ENCODE peak calls at places on chromosomes 2 and 18, in seven cellular contexts. G, O, H, B, I, C and L are unnamed samples.

GRCh38 chr2:105739944-105740734 is 4.6 kb upstream of the NCK2 start:
- DNase-seq in I (no peak), O (no peak), G (no peak), B (no peak), H (no peak), C (no peak), L (no peak)

GRCh38 chr2:12304494-12305228 is 412.1 kb upstream of the TRIB2 start:
- DNase-seq in C (no peak), B (no peak), O (no peak), H (no peak), G (no peak), I (no peak), L (no peak)

GRCh38 chr2:101998556-101999121 is 6.9 kb downstream of the IL1R2 start:
- DNase-seq in I (no peak), C (peak; percentile 57), G (no peak), B (no peak), O (no peak), H (no peak), L (no peak)

GRCh38 chr2:157897106-157897971 is 21.2 kb upstream of the ACVR1 start:
- DNase-seq in C (no peak), H (no peak), G (no peak), I (peak; percentile 31), O (no peak), B (no peak), L (no peak)

GRCh38 chr18:74454279-74454741 is 2.8 kb downstream of the DIPK1C start:
- DNase-seq in G (no peak), O (no peak), B (no peak), I (no peak), C (no peak), H (no peak), L (no peak)

GRCh38 chr2:15782009-15782751 is 158.2 kb upstream of the MYCN start:
- DNase-seq in H (no peak), O (no peak), B (no peak), G (no peak), C (no peak), I (no peak), L (no peak)

GRCh38 chr2:26457695-26458364 is 20.1 kb downstream of the OTOF start:
- DNase-seq in H (no peak), I (no peak), O (no peak), C (no peak), G (no peak), B (no peak), L (peak; percentile 8)

GRCh38 chr2:53403836-53404413 is 363.7 kb upstream of the CHAC2 start:
- DNase-seq in O (no peak), C (no peak), H (no peak), I (no peak), G (no peak), B (no peak), L (no peak)

GRCh38 chr18:35938562-35938961 is 33.9 kb upstream of the RMP24 start:
- DNase-seq in C (no peak), G (no peak), I (no peak), H (no peak), B (no peak), O (no peak), L (no peak)

GRCh38 chr2:58449286-58450010 is 208.3 kb upstream of the FANCL start:
- DNase-seq in O (no peak), C (no peak), I (peak; percentile 28), B (no peak), G (peak; percentile 15), H (no peak), L (no peak)

GRCh38 chr2:233063269-233063975 is 3.3 kb downstream of the INPP5D start:
- DNase-seq in I (peak; percentile 61), B (no peak), O (peak; percentile 55), C (no peak), G (peak; percentile 87), H (no peak), L (peak; percentile 55)

GRCh38 chr18:49459404-49460171 is 857 bp downstream of the DYM start:
- DNase-seq in C (no peak), H (no peak), I (no peak), G (no peak), O (no peak), B (no peak), L (no peak)

GRCh38 chr2:49108436-49108835 is 45.9 kb downstream of the FSHR start:
- DNase-seq in I (no peak), O (no peak), B (no peak), H (no peak), C (no peak), G (no peak), L (no peak)

GRCh38 chr2:171225302-171225980 is 64.7 kb upstream of the TLK1 start:
- DNase-seq in C (no peak), I (no peak), G (no peak), O (no peak), H (no peak), B (no peak), L (no peak)

GRCh38 chr2:16154501-16155280 is 214.3 kb downstream of the MYCN start:
- DNase-seq in I (no peak), C (no peak), O (no peak), B (no peak), H (no peak), G (no peak), L (no peak)

GRCh38 chr2:7161501-7161900 is 244.3 kb downstream of the RNF144A start:
- DNase-seq in O (no peak), C (no peak), I (no peak), G (no peak), H (no peak), B (no peak), L (no peak)

GRCh38 chr2:174247474-174248186 is 702 bp downstream of the OLA1 start:
- DNase-seq in O (no peak), G (no peak), B (no peak), H (no peak), I (no peak), C (peak; percentile 44), L (peak; percentile 28)

DNA sequence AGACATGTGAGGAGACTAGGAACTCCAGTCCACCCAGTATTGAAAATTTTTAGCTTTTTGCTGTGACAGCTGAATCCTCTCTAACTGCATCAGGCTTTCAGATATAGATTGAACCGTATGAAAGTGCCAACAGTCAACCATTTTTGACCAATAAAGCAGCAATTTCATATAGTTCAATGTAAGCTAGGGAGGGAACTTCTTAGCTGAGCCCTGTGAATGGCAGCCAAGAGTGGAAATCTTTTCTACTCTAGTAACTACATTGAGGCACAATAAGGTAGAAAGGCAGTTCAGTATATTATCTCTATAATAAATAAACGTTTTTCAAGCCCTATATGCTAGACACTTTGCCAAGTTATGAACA is 96.3 kb upstream of the TANK start:
- DNase-seq in G (no peak), O (no peak), B (no peak), I (no peak), H (no peak), C (no peak), L (no peak)
- TF ChIP-seq CTCF in G (no peak), O (no peak), B (no peak), I (no peak), H (no peak), C (peak; percentile 1), L (no peak)

GRCh38 chr18:44771957-44772917 is 91.5 kb downstream of the SETBP1 start:
- DNase-seq in G (no peak), C (peak; percentile 81), I (no peak), H (peak; percentile 80), B (no peak), O (no peak), L (peak; percentile 34)

GRCh38 chr18:44771572-44771956 is 90.9 kb downstream of the SETBP1 start:
- DNase-seq in B (no peak), H (no peak), O (no peak), G (no peak), C (no peak), I (no peak), L (no peak)

GRCh38 chr18:44770641-44771040 is 90.0 kb downstream of the SETBP1 start:
- DNase-seq in O (no peak), G (no peak), C (no peak), H (no peak), B (no peak), I (no peak), L (no peak)

GRCh38 chr18:44774191-44774590 is 93.5 kb downstream of the SETBP1 start:
- DNase-seq in G (no peak), H (no peak), O (no peak), C (no peak), I (no peak), B (no peak), L (no peak)

DNA sequence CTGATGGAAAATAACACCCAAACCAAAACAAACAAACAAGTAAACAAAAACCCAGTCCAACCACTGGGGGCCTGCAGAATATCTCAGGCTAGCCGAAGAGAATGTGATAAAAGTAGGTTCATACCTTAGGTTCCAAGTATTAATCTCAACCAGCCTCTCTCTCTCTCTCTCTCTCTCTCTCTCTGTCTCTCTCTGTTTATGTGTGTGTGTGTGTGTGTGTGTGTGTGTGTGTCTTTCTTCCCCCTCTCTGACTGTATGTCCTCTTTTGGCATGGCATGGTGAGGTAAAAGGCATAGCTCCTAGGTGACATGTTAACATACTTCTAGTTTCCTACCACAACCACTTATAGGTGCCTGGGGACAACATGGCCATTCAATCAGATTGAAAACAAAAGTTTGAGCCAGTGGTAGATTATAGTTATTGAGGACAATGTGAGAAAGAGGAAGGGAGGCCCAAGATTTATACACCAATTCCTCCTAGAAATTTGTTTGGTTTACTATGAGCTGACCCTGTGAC is 93.0 kb downstream of the SETBP1 start:
- DNase-seq in O (no peak), G (no peak), B (no peak), H (no peak), C (no peak), I (no peak), L (no peak)
- TF ChIP-seq CTCF in O (no peak), G (no peak), B (no peak), H (no peak), C (no peak), I (no peak), L (no peak)

GRCh38 chr2:75133621-75134020 is 65.7 kb downstream of the TACR1 start:
- DNase-seq in I (no peak), B (no peak), C (no peak), G (no peak), H (no peak), O (no peak), L (no peak)

GRCh38 chr2:75134802-75135201 is 64.5 kb downstream of the TACR1 start:
- DNase-seq in B (no peak), O (no peak), G (no peak), C (no peak), I (no peak), H (no peak), L (no peak)

GRCh38 chr2:75136001-75136400 is 63.3 kb downstream of the TACR1 start:
- DNase-seq in H (no peak), B (no peak), G (no peak), C (no peak), O (no peak), I (no peak), L (peak; percentile 21)

DNA sequence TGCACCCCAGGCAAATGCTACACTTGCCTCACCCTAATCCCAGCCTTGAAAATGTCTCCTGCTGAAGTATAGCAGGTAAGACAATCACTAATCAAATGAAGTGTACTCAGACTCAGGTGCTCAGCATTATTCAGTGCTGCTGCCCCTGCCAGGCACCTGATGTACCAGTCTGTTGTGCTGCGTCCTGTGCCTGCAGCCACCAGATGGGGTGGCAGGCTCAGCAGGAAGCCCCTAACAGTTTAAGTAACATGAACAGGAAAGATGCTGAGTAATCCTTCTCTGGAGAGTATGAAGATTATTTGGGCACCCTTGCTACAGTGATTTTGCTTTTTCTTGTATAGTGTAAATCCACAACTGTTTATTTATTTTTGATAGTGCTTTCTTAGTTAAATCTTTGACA is 69.1 kb downstream of the TACR1 start:
- DNase-seq in H (no peak), B (no peak), C (no peak), O (no peak), G (no peak), I (no peak), L (no peak)
- TF ChIP-seq CTCF in H (no peak), B (no peak), C (no peak), O (no peak), G (peak; percentile 24), I (peak; percentile 23), L (no peak)

GRCh38 chr2:30115981-30116285 is 30.9 kb upstream of the YPEL5 start:
- DNase-seq in H (no peak), I (no peak), G (no peak), C (no peak), B (no peak), O (no peak), L (no peak)
- TF ChIP-seq CTCF in H (no peak), I (no peak), G (no peak), C (no peak), B (no peak), O (no peak), L (no peak)